ENCODE peak calls at places on chromosomes 6 and 20, in six cellular contexts. E, V, L, C, I and T are unnamed samples.
A peak's percentile ranks its signal among the peaks of the same experiment; 100 is the strongest.

GRCh38 chr6:1129141-1129540 is 182.8 kb upstream of the FOXQ1 start:
- DNase-seq in L (no peak), I (no peak), E (no peak), C (peak; percentile 17), V (no peak), T (no peak)

GRCh38 chr6:3697609-3698008 is 53.9 kb downstream of the PXDC1 start:
- DNase-seq in C (peak; percentile 61), V (no peak), I (no peak), E (no peak), L (no peak), T (no peak)

GRCh38 chr6:112144145-112144926 is 56.9 kb downstream of the FAM229B start:
- DNase-seq in L (peak; percentile 30), C (no peak), V (no peak), E (no peak), I (no peak), T (no peak)

GRCh38 chr6:169837529-169838250 is 86.3 kb downstream of the ERMARD start:
- DNase-seq in V (no peak), L (no peak), E (no peak), C (no peak), I (no peak), T (no peak)

GRCh38 chr6:134247271-134247833 is 70.6 kb downstream of the SGK1 start:
- DNase-seq in C (no peak), L (no peak), E (peak; percentile 87), V (no peak), I (no peak), T (no peak)

GRCh38 chr6:136956590-136957573 is 34.8 kb downstream of the SLC35D3 start:
- DNase-seq in V (no peak), I (peak; percentile 86), E (peak; percentile 61), L (no peak), C (peak; percentile 13), T (no peak)

GRCh38 chr6:163897669-163898068 is 483.2 kb downstream of the QKI start:
- DNase-seq in E (no peak), L (no peak), V (no peak), C (no peak), I (no peak), T (no peak)

GRCh38 chr20:35344354-35344837 is 52.2 kb upstream of the FAM83C start:
- DNase-seq in V (peak; percentile 63), C (peak; percentile 91), I (no peak), E (no peak), L (peak; percentile 92), T (no peak)

GRCh38 chr6:39279539-39279938 is 34.7 kb downstream of the KCNK17 start:
- DNase-seq in V (no peak), L (no peak), C (no peak), E (no peak), I (no peak), T (no peak)

GRCh38 chr6:89368107-89368506 is 15.6 kb upstream of the UBE2J1 start:
- DNase-seq in L (peak; percentile 20), C (peak; percentile 52), E (peak; percentile 77), V (peak; percentile 54), I (peak; percentile 84), T (peak; percentile 85)

GRCh38 chr6:138063726-138064125 is 43.5 kb downstream of the PERP start:
- DNase-seq in E (no peak), C (no peak), V (no peak), I (no peak), L (no peak), T (no peak)

GRCh38 chr6:95648636-95649035 is 71.3 kb downstream of the MANEA start:
- DNase-seq in E (no peak), L (peak; percentile 46), C (no peak), V (no peak), I (peak; percentile 39), T (peak; percentile 55)

GRCh38 chr6:169970306-169970988 is 219.0 kb downstream of the ERMARD start:
- DNase-seq in L (no peak), E (no peak), I (no peak), C (no peak), V (no peak), T (no peak)

GRCh38 chr6:48610846-48611245 is 499.8 kb upstream of the PTCHD4 start:
- DNase-seq in C (no peak), V (no peak), E (no peak), I (no peak), L (no peak), T (no peak)

GRCh38 chr6:39707962-39708683 is 17.1 kb downstream of the KIF6 start:
- DNase-seq in I (no peak), V (no peak), E (no peak), L (no peak), C (no peak), T (no peak)

GRCh38 chr20:4534315-4534714 is 187.4 kb upstream of the PRND start:
- DNase-seq in L (no peak), V (no peak), E (no peak), I (no peak), C (no peak), T (no peak)

GRCh38 chr20:21155268-21155667 is 29.4 kb downstream of the KIZ start:
- DNase-seq in E (no peak), V (no peak), C (no peak), I (no peak), L (no peak), T (no peak)

GRCh38 chr6:87943191-87943590 is 104.5 kb upstream of the SPACA1 start:
- DNase-seq in I (no peak), E (no peak), L (no peak), C (no peak), V (no peak), T (no peak)

GRCh38 chr6:131980338-131980790 is 29.2 kb upstream of the CCN2 start:
- DNase-seq in I (no peak), V (no peak), C (no peak), L (no peak), E (no peak), T (no peak)
- H3K4me1 ChIP-seq in I (no peaks in the 10 kb centered on the region), V (peaks cover 26% of the 10 kb centered on the region), C (peaks cover 9% of the 10 kb centered on the region), L (peaks cover 95% of the 10 kb centered on the region), E (no peaks in the 10 kb centered on the region), T (no peaks in the 10 kb centered on the region)

GRCh38 chr6:107635058-107635515 is 145.2 kb downstream of the SOBP start:
- DNase-seq in L (no peak), V (no peak), E (no peak), C (no peak), I (peak; percentile 66), T (no peak)
- H3K4me3 ChIP-seq in L (no peak overlapping the region), V (no peak overlapping the region), E (no peak overlapping the region), C (no peak overlapping the region), I (peak overlapping the region; percentile 71), T (no peak overlapping the region)

DNA sequence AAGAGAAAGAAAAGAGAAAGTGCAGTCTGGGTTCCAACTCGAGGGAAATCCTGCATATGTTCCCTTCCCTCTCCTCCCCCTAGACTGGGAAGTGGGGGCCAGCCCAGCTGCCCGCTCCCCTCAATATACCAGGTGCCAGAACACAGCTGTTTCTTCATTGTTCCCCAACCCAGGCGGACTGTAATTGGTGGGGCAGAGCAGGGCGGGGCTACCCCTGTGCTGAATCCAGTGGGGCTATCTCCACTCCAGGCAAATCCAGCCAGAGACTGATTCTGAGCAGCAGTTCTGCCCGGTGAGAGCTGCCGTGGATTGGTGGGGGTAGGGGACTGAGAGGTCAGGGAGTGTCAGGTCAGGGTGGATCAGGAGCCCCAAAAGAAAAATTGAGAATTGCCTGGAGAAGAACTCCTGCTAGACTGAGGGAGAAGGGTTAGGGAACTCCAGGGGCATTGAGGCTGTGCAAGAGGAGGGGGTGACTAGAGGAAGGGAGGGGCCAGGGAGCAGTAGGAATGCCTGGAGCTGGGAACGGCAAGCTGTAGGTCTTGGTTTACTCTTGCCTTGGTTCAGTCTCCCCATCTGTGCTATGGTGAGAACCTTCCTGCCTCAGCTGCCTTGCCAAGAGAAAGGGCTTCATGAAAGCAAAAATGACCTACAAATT is at the start of gene MYMX:
- DNase-seq in V (no peak), E (no peak), I (peak; percentile 81), C (no peak), L (no peak), T (no peak)
- H3K4me1 ChIP-seq in V (peaks cover 35% of the 10 kb centered on the region), E (peaks cover 45% of the 10 kb centered on the region), I (peaks cover 37% of the 10 kb centered on the region), C (peaks cover 30% of the 10 kb centered on the region), L (peaks cover 63% of the 10 kb centered on the region), T (peaks cover 28% of the 10 kb centered on the region)

GRCh38 chr6:26743941-26744699 is 84.6 kb upstream of the ZNF322 start:
- DNase-seq in I (peak; percentile 55), E (no peak), V (peak; percentile 21), C (no peak), L (no peak), T (no peak)
- H3K4me3 ChIP-seq in I (peak overlapping the region; percentile 93), E (no peak overlapping the region), V (peak overlapping the region; percentile 61), C (no peak overlapping the region), L (peak overlapping the region; percentile 46), T (no peak overlapping the region)

GRCh38 chr20:57688864-57689263 is 21.0 kb downstream of the PMEPA1 start:
- DNase-seq in E (no peak), V (no peak), I (no peak), L (no peak), C (no peak), T (no peak)

GRCh38 chr20:57689745-57690481 is 19.9 kb downstream of the PMEPA1 start:
- DNase-seq in C (no peak), V (no peak), E (no peak), I (no peak), L (no peak), T (no peak)

GRCh38 chr20:57688295-57688694 is 21.5 kb downstream of the PMEPA1 start:
- DNase-seq in C (no peak), I (no peak), E (no peak), V (no peak), L (no peak), T (no peak)

GRCh38 chr20:57685134-57685851 is 24.5 kb downstream of the PMEPA1 start:
- DNase-seq in C (no peak), E (peak; percentile 28), I (no peak), V (no peak), L (no peak), T (no peak)

GRCh38 chr20:57686931-57687652 is 22.7 kb downstream of the PMEPA1 start:
- DNase-seq in E (no peak), I (no peak), C (no peak), L (no peak), V (no peak), T (no peak)
- H3K4me1 ChIP-seq in E (peaks cover 73% of the 10 kb centered on the region), I (peaks cover 54% of the 10 kb centered on the region), C (peaks cover 10% of the 10 kb centered on the region), L (no peaks in the 10 kb centered on the region), V (peaks cover 100% of the 10 kb centered on the region), T (peaks cover 45% of the 10 kb centered on the region)

GRCh38 chr6:104212977-104213696 is 646.6 kb downstream of the HACE1 start:
- DNase-seq in C (no peak), L (no peak), E (no peak), I (no peak), V (no peak), T (no peak)
- H3K4me3 ChIP-seq in C (no peak overlapping the region), L (no peak overlapping the region), E (no peak overlapping the region), I (no peak overlapping the region), V (no peak overlapping the region), T (no peak overlapping the region)